ENCODE peak calls at places on chromosome 10, in six cellular contexts. A, W, U, B, Q and T are unnamed samples.

GRCh38 chr10:13920031-13920430 is 333.3 kb downstream of the PRPF18 start:
- DNase-seq in W (peak), A (no peak), Q (no peak), U (no peak), B (no peak), T (no peak)

GRCh38 chr10:129005080-129005479 is 462.0 kb upstream of the MGMT start:
- DNase-seq in U (no peak), W (no peak), B (no peak), A (no peak), Q (no peak), T (no peak)

GRCh38 chr10:93630609-93631320 is 18.4 kb downstream of the PDE6C start:
- DNase-seq in A (no peak), U (no peak), W (no peak), B (no peak), Q (no peak), T (no peak)

GRCh38 chr10:103619424-103620356 is 126.2 kb downstream of the NEURL1 start:
- DNase-seq in B (no peak), W (no peak), Q (no peak), A (no peak), U (no peak), T (no peak)

GRCh38 chr10:95832216-95833037 is 75.3 kb upstream of the CC2D2B start:
- DNase-seq in W (no peak), U (no peak), A (no peak), Q (no peak), B (no peak), T (no peak)

GRCh38 chr10:47401874-47402645 is 18.0 kb upstream of the ZNF488 start:
- DNase-seq in W (no peak), A (no peak), U (no peak), Q (no peak), B (no peak), T (no peak)

GRCh38 chr10:56327117-56327516 is 33.9 kb downstream of the ZWINT start:
- DNase-seq in W (no peak), A (no peak), Q (no peak), B (no peak), U (no peak), T (no peak)

GRCh38 chr10:22727663-22728062 is 13.3 kb upstream of the PIP4K2A start:
- DNase-seq in B (no peak), Q (no peak), U (no peak), A (no peak), W (no peak), T (no peak)

GRCh38 chr10:49651039-49651835 is 28.2 kb upstream of the C10orf53 start:
- DNase-seq in Q (no peak), U (no peak), B (no peak), W (no peak), A (peak), T (no peak)

GRCh38 chr10:21993360-21994001 is 10.0 kb downstream of the DNAJC1 start:
- DNase-seq in W (peak), Q (peak), B (no peak), A (no peak), U (no peak), T (peak)

GRCh38 chr10:79050896-79051555 is 17.7 kb upstream of the ZMIZ1 start:
- DNase-seq in Q (no peak), W (no peak), A (no peak), U (no peak), B (no peak), T (no peak)

GRCh38 chr10:122863796-122864592 is 15.4 kb downstream of the FAM24B start:
- DNase-seq in U (no peak), A (no peak), B (no peak), Q (no peak), W (no peak), T (no peak)

DNA sequence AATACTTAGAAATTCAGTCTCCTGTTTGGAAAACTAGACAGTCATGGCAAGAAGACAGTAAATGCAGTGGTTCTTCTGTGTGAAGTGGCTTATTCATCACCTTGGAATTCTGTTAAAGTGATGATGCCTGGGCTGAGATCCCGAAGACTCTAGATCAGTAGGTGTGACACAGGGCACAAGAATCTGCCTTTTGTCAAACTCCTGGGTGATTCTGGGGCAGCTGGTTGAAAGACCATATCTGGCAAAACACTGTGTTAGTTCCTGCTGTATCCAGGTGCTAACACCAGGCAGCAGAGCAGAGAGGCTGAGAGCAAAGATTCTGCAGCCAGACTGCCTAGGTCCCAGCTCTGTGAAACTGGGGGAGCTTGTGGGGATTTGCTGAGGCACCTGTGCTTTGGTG is 26.5 kb downstream of the MRC1 start:
- DNase-seq in U (no peak), Q (peak), W (peak), B (peak), A (peak), T (peak)
- H2BK120ac ChIP-seq in U (no peak), Q (no peak), W (no peak), B (no peak), A (no peak), T (no peak)

DNA sequence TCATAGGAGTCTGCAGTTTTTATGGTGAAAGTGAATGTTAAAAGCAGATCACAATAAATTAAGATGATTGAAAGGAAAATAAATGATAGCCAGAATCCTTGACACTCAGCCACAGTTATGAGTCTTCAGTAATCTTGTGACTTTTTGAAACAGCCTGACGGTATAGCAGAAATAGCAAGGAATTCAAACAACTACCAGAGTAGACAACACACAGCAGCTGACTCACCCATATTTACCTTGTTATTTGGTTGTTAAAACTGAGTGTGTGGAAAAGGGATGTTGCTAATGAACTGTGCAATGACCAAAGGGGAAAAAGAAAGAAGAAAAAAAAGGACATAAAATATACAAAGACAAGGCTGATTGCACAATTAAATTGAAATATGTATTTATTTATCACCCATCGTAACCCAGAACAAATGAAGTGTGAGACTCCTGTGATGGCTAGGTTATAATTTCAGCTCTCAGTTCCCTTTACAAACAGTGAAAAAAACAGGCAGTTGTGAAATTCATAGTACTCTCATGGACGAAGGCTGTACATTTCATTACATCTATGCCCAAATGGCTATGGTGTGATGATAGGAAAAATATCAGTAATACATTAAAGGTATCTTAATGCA is 1023.0 kb upstream of the SORCS1 start:
- DNase-seq in A (no peak), W (no peak), U (no peak), Q (no peak), B (no peak), T (no peak)
- H4K8ac ChIP-seq in A (no peak), W (no peak), U (no peak), Q (no peak), B (no peak), T (no peak)

GRCh38 chr10:91352760-91353159 is 57.4 kb upstream of the HECTD2 start:
- DNase-seq in B (no peak), Q (no peak), W (peak), A (no peak), U (no peak), T (no peak)
- H3K14ac ChIP-seq in B (no peak), Q (no peak), W (no peak), A (no peak), U (no peak), T (no peak)

DNA sequence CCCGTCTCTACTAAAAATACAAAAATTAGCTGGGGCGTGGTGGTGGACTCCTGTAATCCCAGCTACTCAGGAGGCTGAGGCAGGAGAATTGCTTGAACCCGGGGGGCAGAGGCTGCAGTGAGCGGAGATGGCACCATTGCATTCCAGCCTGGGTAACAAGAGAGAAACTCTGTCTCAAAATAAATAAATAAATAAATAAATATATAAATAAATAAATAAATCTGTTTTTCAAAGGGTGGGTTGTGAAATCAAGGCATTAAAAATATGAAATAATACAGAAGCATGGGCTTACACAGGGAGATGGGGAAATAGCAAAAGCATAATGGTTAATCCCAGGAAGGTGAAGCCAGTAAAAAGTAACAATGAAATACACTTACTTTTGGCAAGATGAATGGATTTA is 93.9 kb downstream of the LYZL2 start:
- DNase-seq in B (no peak), U (no peak), A (no peak), W (no peak), Q (no peak), T (no peak)
- H2BK120ac ChIP-seq in B (no peak), U (no peak), A (no peak), W (no peak), Q (no peak), T (no peak)